ENCODE peak calls at places on chromosomes 12 and 14, in eight cellular contexts. I is ovary, E is A549, W is K562, L is stomach, R is HepG2, B is H1, M is upper lobe of left lung. X is an unnamed sample.

GRCh38 chr12:55906056-55906455 is 21.6 kb downstream of the PYM1 start:
- DNase-seq in I (no peak), E (no peak), W (no peak), L (no peak), R (no peak), B (no peak), M (no peak), X (no peak)

GRCh38 chr12:120230326-120230973 is 29.5 kb upstream of the RPLP0 start:
- DNase-seq in I (peak), E (peak), W (peak), L (peak), R (peak), B (peak), M (no peak), X (peak)

GRCh38 chr12:58523360-58523759 is 396.9 kb downstream of the LRIG3 start:
- DNase-seq in I (no peak), E (no peak), W (no peak), L (no peak), R (no peak), B (no peak), M (no peak), X (no peak)

GRCh38 chr12:94207467-94208432 is 59.4 kb downstream of the PLXNC1 start:
- DNase-seq in I (no peak), E (no peak), W (no peak), L (no peak), R (no peak), B (no peak), M (no peak), X (peak)

GRCh38 chr12:1391722-1392121 is 202.7 kb downstream of the FBXL14 start:
- DNase-seq in I (no peak), E (peak), W (no peak), L (no peak), R (no peak), B (no peak), M (no peak), X (no peak)

GRCh38 chr14:99686557-99687283 is 2.6 kb downstream of the CYP46A1 start:
- DNase-seq in I (peak), E (no peak), W (no peak), L (no peak), R (no peak), B (peak), M (no peak), X (no peak)

GRCh38 chr12:14239935-14240872 is 125.3 kb upstream of the ATF7IP start:
- DNase-seq in I (no peak), E (no peak), W (no peak), L (no peak), R (no peak), B (peak), M (no peak), X (no peak)

GRCh38 chr12:52517005-52517835 is 3.0 kb downstream of the KRT5 start:
- DNase-seq in I (no peak), E (no peak), W (no peak), L (no peak), R (no peak), B (peak), M (no peak), X (no peak)

GRCh38 chr12:39300799-39301198 is 142.1 kb downstream of the KIF21A start:
- DNase-seq in I (no peak), E (no peak), W (no peak), L (no peak), R (no peak), B (no peak), M (no peak), X (no peak)

GRCh38 chr12:123389560-123390351 is 5.8 kb downstream of the KMT5A start:
- DNase-seq in I (peak), E (no peak), W (peak), L (peak), R (peak), B (peak), M (peak), X (no peak)

GRCh38 chr12:93742086-93742934 is 65.1 kb downstream of the CRADD start:
- DNase-seq in I (peak), E (peak), W (peak), L (peak), R (peak), B (peak), M (peak), X (peak)

GRCh38 chr12:120951-121350 is 54.4 kb downstream of the IQSEC3 start:
- DNase-seq in I (no peak), E (no peak), W (no peak), L (no peak), R (no peak), B (no peak), M (no peak), X (no peak)

GRCh38 chr12:131943876-131944275 is 5.9 kb upstream of the EP400 start:
- DNase-seq in I (no peak), E (no peak), W (no peak), L (peak), R (no peak), B (no peak), M (no peak), X (no peak)

GRCh38 chr14:59969319-59969718 is 49.4 kb downstream of the LRRC9 start:
- DNase-seq in I (no peak), E (peak), W (no peak), L (no peak), R (peak), B (no peak), M (no peak), X (no peak)

GRCh38 chr12:94829552-94829951 is 173.9 kb downstream of the NDUFA12 start:
- DNase-seq in I (no peak), E (no peak), W (no peak), L (no peak), R (no peak), B (no peak), M (no peak), X (no peak)

GRCh38 chr12:96112733-96113132 is 77.3 kb upstream of the LTA4H start:
- DNase-seq in I (no peak), E (no peak), W (no peak), L (peak), R (peak), B (no peak), M (no peak), X (no peak)

GRCh38 chr12:958449-959123 is 9.1 kb upstream of the RAD52 start:
- DNase-seq in I (no peak), E (no peak), W (no peak), L (peak), R (no peak), B (no peak), M (no peak), X (no peak)

GRCh38 chr12:1217191-1217949 is 226.3 kb downstream of the ERC1 start:
- DNase-seq in I (no peak), E (peak), W (no peak), L (no peak), R (no peak), B (no peak), M (no peak), X (no peak)

GRCh38 chr12:15629761-15630160 is 159.4 kb downstream of the EPS8 start:
- DNase-seq in I (no peak), E (peak), W (no peak), L (no peak), R (no peak), B (no peak), M (no peak), X (no peak)

GRCh38 chr14:73727181-73727580 is 13.0 kb upstream of the PNMA1 start:
- DNase-seq in I (no peak), E (no peak), W (no peak), L (no peak), R (no peak), B (no peak), M (peak), X (no peak)
- TF ChIP-seq EP300 in I (no peak), E (no peak), W (no peak), L (no peak), R (no peak), B (no peak), M (no peak), X (no peak)

GRCh38 chr12:115227137-115227615 is 543.2 kb upstream of the TBX3 start:
- DNase-seq in I (no peak), E (peak), W (no peak), L (no peak), R (peak), B (no peak), M (no peak), X (no peak)
- TF ChIP-seq EP300 in I (no peak), E (peak), W (no peak), L (no peak), R (peak), B (no peak), M (no peak), X (no peak)

DNA sequence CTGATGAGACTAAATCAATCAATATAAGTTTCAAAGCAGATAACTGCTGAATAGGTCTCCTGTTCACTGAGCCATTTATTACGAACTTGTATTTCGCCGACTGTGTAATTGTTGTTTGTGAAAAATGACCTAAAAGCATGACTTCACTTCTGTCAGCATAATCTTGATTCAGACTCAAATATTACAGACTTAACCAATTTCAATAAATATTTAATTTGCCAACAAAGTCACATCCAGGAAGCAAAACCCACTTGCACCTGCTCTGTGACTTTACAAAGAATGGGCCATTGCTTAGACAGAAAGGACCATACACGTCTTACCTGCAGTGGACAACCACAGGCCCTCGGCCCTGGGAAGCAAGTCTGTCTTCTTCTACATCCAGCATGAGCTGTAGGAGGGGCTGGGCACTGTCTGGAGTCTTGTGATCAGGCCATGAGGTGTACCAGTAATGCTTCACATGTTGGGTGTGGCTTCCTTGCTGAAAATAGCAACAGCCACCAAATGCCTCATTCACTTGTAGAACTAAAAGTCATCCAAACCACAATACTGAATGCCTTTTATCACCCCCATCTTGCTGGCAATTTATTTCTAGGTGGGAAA is 23.5 kb upstream of the PTPRB start:
- DNase-seq in I (no peak), E (peak), W (peak), L (no peak), R (no peak), B (no peak), M (no peak), X (no peak)
- TF ChIP-seq EP300 in I (no peak), E (no peak), W (peak), L (no peak), R (no peak), B (no peak), M (peak), X (no peak)

DNA sequence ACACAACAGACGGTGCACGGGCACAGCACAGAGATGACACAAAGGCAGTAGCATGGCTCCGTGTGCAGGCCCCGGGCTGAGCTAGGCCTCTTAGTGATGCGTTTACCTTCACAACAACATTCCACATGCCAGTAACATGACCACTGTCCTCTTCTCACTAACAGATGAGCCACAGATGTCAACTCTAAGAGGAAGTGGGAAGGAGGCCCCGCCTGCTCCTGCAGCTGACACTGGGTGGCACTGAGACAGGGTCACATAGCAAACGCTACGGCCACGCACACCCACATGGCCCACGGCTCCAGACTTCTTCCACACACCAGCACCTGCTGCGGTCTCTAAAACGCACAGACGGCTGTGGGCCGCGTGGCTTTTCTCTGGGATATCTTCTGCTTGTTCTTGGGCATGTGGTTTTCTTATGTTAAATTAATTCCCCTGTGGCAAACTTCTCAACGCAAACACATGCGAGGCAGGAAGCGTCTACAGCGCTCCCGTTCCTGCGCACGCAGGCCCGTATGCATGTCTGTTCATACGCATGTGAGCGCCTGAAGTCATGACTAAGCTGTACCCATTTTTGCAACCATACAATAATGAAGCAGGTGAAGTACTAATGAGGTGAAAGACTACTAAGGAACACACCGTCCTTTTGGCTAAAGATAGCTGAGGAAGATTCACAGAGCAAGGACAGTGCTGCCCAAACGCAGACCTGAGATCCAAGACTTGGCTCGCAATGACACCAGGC is 26.8 kb downstream of the AMN start:
- DNase-seq in I (no peak), E (peak), W (no peak), L (no peak), R (no peak), B (no peak), M (no peak), X (no peak)
- TF ChIP-seq EP300 in I (no peak), E (no peak), W (no peak), L (no peak), R (no peak), B (no peak), M (no peak), X (no peak)

GRCh38 chr14:105891631-105892452 is 365.5 kb downstream of the TMEM121 start:
- DNase-seq in I (peak), E (no peak), W (peak), L (peak), R (no peak), B (no peak), M (no peak), X (no peak)
- TF ChIP-seq EP300 in I (no peak), E (no peak), W (no peak), L (no peak), R (no peak), B (no peak), M (no peak), X (no peak)

DNA sequence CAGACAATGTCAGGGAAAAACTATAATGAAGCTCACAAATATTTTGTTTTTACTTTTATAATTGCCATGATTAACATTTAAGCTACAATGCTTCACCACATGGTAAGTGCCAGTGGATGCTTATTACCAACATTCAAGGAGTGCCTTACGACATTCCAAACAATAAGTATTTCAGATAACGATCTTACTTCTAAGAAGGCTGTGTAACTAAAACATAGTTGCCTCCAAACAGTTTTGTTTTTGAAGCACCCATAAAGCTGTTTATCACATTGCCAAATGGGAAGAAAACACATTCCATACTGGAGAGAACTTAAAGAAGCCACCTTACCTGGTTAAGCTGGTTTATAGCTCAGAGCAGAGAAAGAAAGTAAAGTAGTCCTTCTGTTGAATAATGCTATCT is 78.8 kb downstream of the RPS6KA5 start:
- DNase-seq in I (no peak), E (no peak), W (no peak), L (no peak), R (no peak), B (no peak), M (no peak), X (no peak)
- TF ChIP-seq EP300 in I (no peak), E (no peak), W (no peak), L (no peak), R (no peak), B (no peak), M (no peak), X (no peak)

GRCh38 chr12:111063296-111064026 is 143.1 kb upstream of the MYL2 start:
- DNase-seq in I (no peak), E (peak), W (no peak), L (no peak), R (no peak), B (no peak), M (peak), X (no peak)
- TF ChIP-seq EP300 in I (no peak), E (peak), W (no peak), L (no peak), R (no peak), B (no peak), M (no peak), X (no peak)

DNA sequence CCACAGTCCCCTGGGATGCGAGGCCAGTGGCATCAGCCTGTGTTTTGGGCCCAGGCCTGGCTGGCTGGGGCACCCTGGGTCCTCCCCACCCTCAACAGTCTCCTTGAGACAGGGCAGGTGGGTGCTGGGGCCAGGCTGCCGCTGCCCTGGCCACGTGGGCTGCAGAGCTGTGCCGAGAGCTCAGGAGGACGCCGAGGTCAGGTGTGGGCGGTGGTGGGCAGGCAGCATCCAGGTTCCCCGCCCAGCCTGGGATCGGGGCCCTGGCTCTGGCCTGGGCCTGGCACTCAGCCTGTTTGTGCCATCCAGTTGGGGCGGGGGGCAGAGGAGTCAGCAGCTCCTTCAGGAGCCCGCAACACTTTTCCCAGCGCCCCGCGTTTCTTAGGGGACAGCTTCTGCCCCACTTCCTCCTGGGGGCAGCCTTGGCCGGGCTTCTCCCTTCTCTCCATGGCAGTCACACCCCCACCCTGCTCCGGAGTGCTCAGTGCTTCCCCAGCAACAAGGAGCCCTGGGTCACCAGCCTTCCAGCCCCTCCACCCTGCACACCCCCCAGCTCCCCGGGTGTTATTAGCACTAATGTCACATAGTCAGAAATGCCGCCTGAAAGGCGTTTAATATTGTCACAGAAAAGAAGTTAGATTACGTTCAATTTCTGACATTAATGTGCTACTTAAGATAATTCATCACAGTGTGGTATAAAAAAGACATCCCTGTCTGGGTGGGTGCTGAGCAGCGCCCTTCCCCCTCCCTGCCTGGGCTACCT is 30.8 kb downstream of the KIF26A start:
- DNase-seq in I (no peak), E (no peak), W (no peak), L (no peak), R (no peak), B (no peak), M (no peak), X (no peak)
- TF ChIP-seq EP300 in I (no peak), E (no peak), W (no peak), L (no peak), R (no peak), B (no peak), M (no peak), X (no peak)

GRCh38 chr12:12097821-12098688 is 27.3 kb downstream of the BCL2L14 start:
- DNase-seq in I (no peak), E (no peak), W (no peak), L (no peak), R (no peak), B (no peak), M (no peak), X (no peak)
- TF ChIP-seq EP300 in I (no peak), E (no peak), W (no peak), L (no peak), R (no peak), B (no peak), M (no peak), X (no peak)

GRCh38 chr14:103501921-103502669 is 20.5 kb downstream of the CKB start:
- DNase-seq in I (no peak), E (no peak), W (no peak), L (no peak), R (no peak), B (no peak), M (no peak), X (no peak)

GRCh38 chr14:103500148-103500990 is 22.3 kb downstream of the CKB start:
- DNase-seq in I (peak), E (peak), W (peak), L (peak), R (peak), B (peak), M (peak), X (peak)

GRCh38 chr14:103501041-103501870 is 21.4 kb downstream of the CKB start:
- DNase-seq in I (no peak), E (no peak), W (no peak), L (no peak), R (no peak), B (no peak), M (no peak), X (no peak)

GRCh38 chr14:103496776-103497175 is 25.9 kb downstream of the CKB start:
- DNase-seq in I (no peak), E (no peak), W (no peak), L (no peak), R (no peak), B (no peak), M (no peak), X (no peak)

DNA sequence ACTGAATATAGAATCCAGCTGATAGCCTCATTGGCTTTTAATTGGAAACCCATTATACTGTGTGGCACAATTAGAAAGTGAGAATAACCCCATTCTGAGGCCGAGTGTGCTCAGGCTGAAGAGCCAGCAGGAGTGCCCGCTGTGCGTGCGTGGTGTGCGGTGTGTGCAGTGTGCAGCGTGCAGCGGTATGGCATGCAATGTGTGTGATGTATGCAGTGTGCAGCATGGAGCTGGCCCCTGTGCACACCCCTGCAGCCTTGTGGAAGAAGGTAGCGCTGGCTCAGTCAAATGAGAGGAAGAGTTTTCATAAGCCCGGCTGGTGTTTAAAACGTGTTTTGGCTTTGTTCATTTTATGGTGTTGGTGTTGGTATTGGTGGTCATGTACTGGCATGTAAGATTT is 22.9 kb downstream of the CKB start:
- DNase-seq in I (no peak), E (no peak), W (no peak), L (no peak), R (no peak), B (no peak), M (no peak), X (no peak)
- TF ChIP-seq EP300 in I (no peak), E (no peak), W (no peak), L (no peak), R (no peak), B (no peak), M (no peak), X (no peak)